ENCODE peak calls at places on chromosome 10, in seven cellular contexts. One of them, this sample, is unnamed.
A peak's percentile ranks its signal among the peaks of the same experiment; 100 is the strongest.

GRCh38 chr10:75220258-75220657 is 9.7 kb downstream of the VDAC2 start:
- DNase-seq in ACHN: no peak
- DNase-seq in astrocyte of the spinal cord: no peak
- DNase-seq in PC-9: no peak
- DNase-seq in IMR-90: no peak
- DNase-seq in kidney: no peak
- DNase-seq in effector CD4-positive, alpha-beta T cell: no peak
- DNase-seq in this sample: no peak

GRCh38 chr10:70974351-70974901 is 86.1 kb upstream of the PCBD1 start:
- DNase-seq in astrocyte of the spinal cord: no peak
- DNase-seq in effector CD4-positive, alpha-beta T cell: no peak
- DNase-seq in ACHN: peak; percentile 31
- DNase-seq in IMR-90: peak; percentile 4
- DNase-seq in kidney: peak; percentile 40
- DNase-seq in PC-9: peak; percentile 28
- DNase-seq in this sample: no peak

GRCh38 chr10:20256969-20257368 is 440.7 kb downstream of the PLXDC2 start:
- DNase-seq in effector CD4-positive, alpha-beta T cell: no peak
- DNase-seq in IMR-90: no peak
- DNase-seq in kidney: no peak
- DNase-seq in astrocyte of the spinal cord: no peak
- DNase-seq in PC-9: no peak
- DNase-seq in ACHN: no peak
- DNase-seq in this sample: no peak

GRCh38 chr10:110910138-110910537 is 8.8 kb downstream of the BBIP1 start:
- DNase-seq in astrocyte of the spinal cord: no peak
- DNase-seq in kidney: no peak
- DNase-seq in effector CD4-positive, alpha-beta T cell: no peak
- DNase-seq in IMR-90: no peak
- DNase-seq in ACHN: no peak
- DNase-seq in PC-9: no peak
- DNase-seq in this sample: no peak

GRCh38 chr10:67917169-67917568 is 32.7 kb downstream of the SIRT1 start:
- DNase-seq in PC-9: no peak
- DNase-seq in astrocyte of the spinal cord: no peak
- DNase-seq in effector CD4-positive, alpha-beta T cell: no peak
- DNase-seq in ACHN: no peak
- DNase-seq in kidney: no peak
- DNase-seq in IMR-90: no peak
- DNase-seq in this sample: no peak

GRCh38 chr10:126658928-126659327 is 11.6 kb downstream of the C10orf90 start:
- DNase-seq in ACHN: no peak
- DNase-seq in astrocyte of the spinal cord: no peak
- DNase-seq in effector CD4-positive, alpha-beta T cell: no peak
- DNase-seq in IMR-90: no peak
- DNase-seq in kidney: no peak
- DNase-seq in PC-9: no peak
- DNase-seq in this sample: no peak

GRCh38 chr10:43689955-43690771 is 41.5 kb upstream of the ZNF32 start:
- DNase-seq in effector CD4-positive, alpha-beta T cell: peak; percentile 69
- DNase-seq in PC-9: peak; percentile 54
- DNase-seq in astrocyte of the spinal cord: peak; percentile 79
- DNase-seq in ACHN: peak; percentile 68
- DNase-seq in IMR-90: peak; percentile 72
- DNase-seq in kidney: peak; percentile 95
- DNase-seq in this sample: peak; percentile 99

GRCh38 chr10:134743-135600 is at the start of gene ZMYND11:
- DNase-seq in PC-9: peak; percentile 57
- DNase-seq in IMR-90: peak; percentile 42
- DNase-seq in astrocyte of the spinal cord: peak; percentile 71
- DNase-seq in kidney: peak; percentile 92
- DNase-seq in ACHN: peak; percentile 58
- DNase-seq in effector CD4-positive, alpha-beta T cell: peak; percentile 51
- DNase-seq in this sample: peak; percentile 95

GRCh38 chr10:122164815-122165491 is 106.1 kb upstream of the BTBD16 start:
- DNase-seq in IMR-90: no peak
- DNase-seq in astrocyte of the spinal cord: no peak
- DNase-seq in kidney: peak; percentile 25
- DNase-seq in effector CD4-positive, alpha-beta T cell: no peak
- DNase-seq in ACHN: peak; percentile 76
- DNase-seq in PC-9: no peak
- DNase-seq in this sample: peak; percentile 44

GRCh38 chr10:131187886-131188285 is 123.6 kb downstream of the TCERG1L start:
- DNase-seq in PC-9: no peak
- DNase-seq in IMR-90: no peak
- DNase-seq in astrocyte of the spinal cord: no peak
- DNase-seq in effector CD4-positive, alpha-beta T cell: no peak
- DNase-seq in ACHN: no peak
- DNase-seq in kidney: peak; percentile 32
- DNase-seq in this sample: no peak

GRCh38 chr10:130025811-130026510 is 61.9 kb upstream of the EBF3 start:
- DNase-seq in IMR-90: no peak
- DNase-seq in PC-9: no peak
- DNase-seq in effector CD4-positive, alpha-beta T cell: no peak
- DNase-seq in astrocyte of the spinal cord: no peak
- DNase-seq in kidney: peak; percentile 43
- DNase-seq in ACHN: no peak
- DNase-seq in this sample: peak; percentile 41

GRCh38 chr10:110239892-110240291 is 32.5 kb downstream of the MXI1 start:
- DNase-seq in ACHN: no peak
- DNase-seq in kidney: no peak
- DNase-seq in effector CD4-positive, alpha-beta T cell: no peak
- DNase-seq in IMR-90: no peak
- DNase-seq in astrocyte of the spinal cord: no peak
- DNase-seq in PC-9: no peak
- DNase-seq in this sample: no peak

GRCh38 chr10:63314020-63314419 is 151.8 kb downstream of the JMJD1C start:
- DNase-seq in IMR-90: no peak
- DNase-seq in effector CD4-positive, alpha-beta T cell: no peak
- DNase-seq in PC-9: no peak
- DNase-seq in kidney: no peak
- DNase-seq in ACHN: no peak
- DNase-seq in astrocyte of the spinal cord: no peak
- DNase-seq in this sample: no peak

GRCh38 chr10:35913628-35914027 is 271.5 kb upstream of the FZD8 start:
- DNase-seq in ACHN: no peak
- DNase-seq in astrocyte of the spinal cord: peak; percentile 33
- DNase-seq in kidney: no peak
- DNase-seq in PC-9: no peak
- DNase-seq in effector CD4-positive, alpha-beta T cell: no peak
- DNase-seq in IMR-90: peak; percentile 81
- DNase-seq in this sample: no peak